ENCODE peak calls at places on chromosomes 16 and 17, in four cellular contexts. One of them, this sample, is unnamed.

GRCh38 chr17:72617557-72617956 is 474.9 kb downstream of the SLC39A11 start:
- DNase-seq in A549: no peak
- DNase-seq in small intestine: no peak
- DNase-seq in CD8-positive, alpha-beta T cell: no peak
- DNase-seq in this sample: no peak

GRCh38 chr17:41058741-41059140 is 1.2 kb downstream of the KRTAP2-3 start:
- DNase-seq in A549: no peak
- DNase-seq in small intestine: no peak
- DNase-seq in CD8-positive, alpha-beta T cell: no peak
- DNase-seq in this sample: no peak

GRCh38 chr17:79042421-79043190 is 18.6 kb downstream of the C1QTNF1 start:
- DNase-seq in A549: peak; percentile 93
- DNase-seq in small intestine: peak; percentile 73
- DNase-seq in CD8-positive, alpha-beta T cell: peak; percentile 72
- DNase-seq in this sample: peak; percentile 67

GRCh38 chr16:4395055-4395726 is 21.2 kb downstream of the CORO7 start:
- DNase-seq in A549: no peak
- DNase-seq in small intestine: no peak
- DNase-seq in CD8-positive, alpha-beta T cell: no peak
- DNase-seq in this sample: no peak

GRCh38 chr17:80029235-80029974 is 6.3 kb downstream of the TBC1D16 start:
- DNase-seq in A549: no peak
- DNase-seq in small intestine: no peak
- DNase-seq in CD8-positive, alpha-beta T cell: no peak
- DNase-seq in this sample: peak; percentile 95

GRCh38 chr17:27494192-27495091 is 38.2 kb downstream of the KSR1 start:
- DNase-seq in A549: peak; percentile 71
- DNase-seq in small intestine: peak; percentile 98
- DNase-seq in CD8-positive, alpha-beta T cell: no peak
- DNase-seq in this sample: peak; percentile 92

GRCh38 chr16:87831421-87832136 is 37.7 kb downstream of the SLC7A5 start:
- DNase-seq in A549: no peak
- DNase-seq in small intestine: no peak
- DNase-seq in CD8-positive, alpha-beta T cell: no peak
- DNase-seq in this sample: no peak

GRCh38 chr17:33688771-33689170 is 395.7 kb upstream of the ASIC2 start:
- DNase-seq in A549: no peak
- DNase-seq in small intestine: no peak
- DNase-seq in CD8-positive, alpha-beta T cell: no peak
- DNase-seq in this sample: no peak

GRCh38 chr17:55709984-55710383 is 12.7 kb downstream of the TMEM100 start:
- DNase-seq in A549: no peak
- DNase-seq in small intestine: no peak
- DNase-seq in CD8-positive, alpha-beta T cell: no peak
- DNase-seq in this sample: peak; percentile 74

GRCh38 chr16:72848045-72848410 is 199.9 kb downstream of the ZFHX3 start:
- DNase-seq in A549: peak; percentile 26
- DNase-seq in small intestine: no peak
- DNase-seq in CD8-positive, alpha-beta T cell: no peak
- DNase-seq in this sample: peak; percentile 83

GRCh38 chr16:66326995-66327513 is 39.4 kb upstream of the CDH5 start:
- DNase-seq in A549: no peak
- DNase-seq in small intestine: peak; percentile 8
- DNase-seq in CD8-positive, alpha-beta T cell: no peak
- DNase-seq in this sample: no peak

GRCh38 chr16:23423496-23424049 is 29.4 kb downstream of the COG7 start:
- DNase-seq in A549: peak; percentile 60
- DNase-seq in small intestine: peak; percentile 75
- DNase-seq in CD8-positive, alpha-beta T cell: no peak
- DNase-seq in this sample: peak; percentile 90

DNA sequence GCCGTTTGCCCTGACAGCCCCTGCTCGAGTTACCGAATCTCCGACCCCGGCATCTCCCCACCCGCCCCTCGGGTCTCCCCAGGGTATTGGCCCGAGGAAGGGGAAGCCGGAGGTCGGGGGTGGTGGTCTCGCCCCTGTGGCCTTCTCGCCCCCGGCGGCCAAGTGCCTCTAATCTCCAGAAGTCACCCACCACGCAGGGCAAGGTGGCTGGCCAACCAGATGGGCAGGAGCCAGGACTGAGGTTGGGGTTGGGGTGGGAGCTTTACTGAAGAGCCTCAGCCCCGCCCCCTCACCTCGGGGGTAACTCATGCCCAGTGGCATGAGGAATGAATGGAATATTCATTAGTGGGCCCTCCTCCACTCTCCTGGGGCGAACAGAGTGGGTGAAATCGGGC is 634 bp downstream of the DHRS11 start:
- DNase-seq in A549: peak; percentile 49
- DNase-seq in small intestine: no peak
- DNase-seq in CD8-positive, alpha-beta T cell: no peak
- DNase-seq in this sample: no peak
- H3K27ac ChIP-seq in A549: peak overlapping the region; percentile 75
- H3K27ac ChIP-seq in small intestine: peak overlapping the region; percentile 85
- H3K27ac ChIP-seq in CD8-positive, alpha-beta T cell: no peak overlapping the region
- H3K27ac ChIP-seq in this sample: peak overlapping the region; percentile 65

GRCh38 chr17:76491271-76492184 is 9.7 kb downstream of the RHBDF2 start:
- DNase-seq in A549: no peak
- DNase-seq in small intestine: peak; percentile 42
- DNase-seq in CD8-positive, alpha-beta T cell: no peak
- DNase-seq in this sample: no peak

GRCh38 chr17:76493505-76494167 is 7.6 kb downstream of the RHBDF2 start:
- DNase-seq in A549: no peak
- DNase-seq in small intestine: peak; percentile 36
- DNase-seq in CD8-positive, alpha-beta T cell: peak; percentile 34
- DNase-seq in this sample: peak; percentile 66

GRCh38 chr17:76490112-76490710 is 11.0 kb downstream of the RHBDF2 start:
- DNase-seq in A549: no peak
- DNase-seq in small intestine: no peak
- DNase-seq in CD8-positive, alpha-beta T cell: no peak
- DNase-seq in this sample: no peak

GRCh38 chr17:76492989-76493501 is 8.2 kb downstream of the RHBDF2 start:
- DNase-seq in A549: no peak
- DNase-seq in small intestine: peak; percentile 72
- DNase-seq in CD8-positive, alpha-beta T cell: peak; percentile 41
- DNase-seq in this sample: peak; percentile 84

GRCh38 chr17:76492250-76492988 is 8.8 kb downstream of the RHBDF2 start:
- DNase-seq in A549: no peak
- DNase-seq in small intestine: peak; percentile 76
- DNase-seq in CD8-positive, alpha-beta T cell: no peak
- DNase-seq in this sample: no peak
- H3K4me3 ChIP-seq in A549: no peak overlapping the region
- H3K4me3 ChIP-seq in small intestine: peak overlapping the region; percentile 35
- H3K4me3 ChIP-seq in CD8-positive, alpha-beta T cell: peak overlapping the region; percentile 41
- H3K4me3 ChIP-seq in this sample: no peak overlapping the region

GRCh38 chr16:11089504-11090124 is 145.2 kb downstream of the CLEC16A start:
- DNase-seq in A549: no peak
- DNase-seq in small intestine: no peak
- DNase-seq in CD8-positive, alpha-beta T cell: no peak
- DNase-seq in this sample: no peak
- H3K27ac ChIP-seq in A549: no peak overlapping the region
- H3K27ac ChIP-seq in small intestine: peak overlapping the region; percentile 76
- H3K27ac ChIP-seq in CD8-positive, alpha-beta T cell: no peak overlapping the region
- H3K27ac ChIP-seq in this sample: no peak overlapping the region

GRCh38 chr16:70686376-70687171 is 721 bp upstream of the MTSS2 start:
- DNase-seq in A549: no peak
- DNase-seq in small intestine: no peak
- DNase-seq in CD8-positive, alpha-beta T cell: no peak
- DNase-seq in this sample: no peak
- H3K4me3 ChIP-seq in A549: peak overlapping the region; percentile 84
- H3K4me3 ChIP-seq in small intestine: no peak overlapping the region
- H3K4me3 ChIP-seq in CD8-positive, alpha-beta T cell: peak overlapping the region; percentile 27
- H3K4me3 ChIP-seq in this sample: peak overlapping the region; percentile 74

GRCh38 chr17:75540923-75541503 is 15.5 kb downstream of the LLGL2 start:
- DNase-seq in A549: no peak
- DNase-seq in small intestine: no peak
- DNase-seq in CD8-positive, alpha-beta T cell: no peak
- DNase-seq in this sample: no peak
- H3K27ac ChIP-seq in A549: no peak overlapping the region
- H3K27ac ChIP-seq in small intestine: peak overlapping the region; percentile 40
- H3K27ac ChIP-seq in CD8-positive, alpha-beta T cell: no peak overlapping the region
- H3K27ac ChIP-seq in this sample: no peak overlapping the region

DNA sequence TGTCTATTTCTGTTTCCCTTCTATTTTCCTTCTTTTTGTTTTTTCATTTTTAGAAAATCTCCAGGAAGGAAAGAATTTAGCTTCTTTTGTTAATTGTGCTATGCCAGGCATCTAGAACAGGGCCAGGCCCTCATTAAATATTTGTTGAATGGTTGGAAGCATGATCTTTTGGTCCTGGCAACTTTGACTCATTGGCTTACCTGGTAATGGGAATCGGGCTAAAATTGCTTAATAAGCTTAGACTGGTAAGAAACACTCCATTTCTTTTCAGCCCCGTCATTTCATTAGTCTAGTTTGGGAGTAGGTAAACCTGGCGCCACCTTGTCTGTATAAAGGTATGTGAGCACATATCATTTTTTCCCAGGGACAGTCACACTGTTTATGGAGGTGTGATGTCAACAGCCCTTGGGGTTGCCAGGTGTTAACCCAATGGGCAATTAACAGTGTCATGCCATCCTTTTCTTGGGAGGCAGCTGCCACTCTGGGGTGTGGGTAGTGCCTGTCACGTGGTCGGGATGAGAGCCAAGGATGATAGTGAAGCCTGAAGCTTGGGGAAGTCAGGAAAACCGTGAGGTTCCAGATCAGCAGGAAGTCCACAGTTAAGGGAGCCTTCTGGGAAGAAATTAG is 9.5 kb upstream of the NDEL1 start:
- DNase-seq in A549: no peak
- DNase-seq in small intestine: peak; percentile 87
- DNase-seq in CD8-positive, alpha-beta T cell: no peak
- DNase-seq in this sample: no peak
- H3K4me3 ChIP-seq in A549: no peak overlapping the region
- H3K4me3 ChIP-seq in small intestine: no peak overlapping the region
- H3K4me3 ChIP-seq in CD8-positive, alpha-beta T cell: no peak overlapping the region
- H3K4me3 ChIP-seq in this sample: no peak overlapping the region